ENCODE peak calls at places on chromosomes 4 and X, in six cellular contexts. O, B, H, J, V and W are unnamed samples.

GRCh38 chrX:44459501-44459900 is 83.2 kb downstream of the FUNDC1 start:
- DNase-seq in H (no peak), J (no peak), O (no peak), V (peak), B (no peak), W (no peak)

GRCh38 chrX:72182924-72183323 is 1.4 kb downstream of the PIN4 start:
- DNase-seq in B (no peak), V (no peak), H (no peak), O (no peak), J (no peak), W (no peak)

GRCh38 chr4:53015681-53016080 is 153.6 kb downstream of the RASL11B start:
- DNase-seq in O (no peak), B (no peak), H (no peak), V (peak), J (no peak), W (peak)

GRCh38 chrX:38811515-38812239 is 10.4 kb downstream of the MID1IP1 start:
- DNase-seq in H (no peak), J (peak), V (no peak), O (no peak), B (peak), W (no peak)

GRCh38 chr4:126081336-126081735 is 766.6 kb downstream of the FAT4 start:
- DNase-seq in O (no peak), H (no peak), V (no peak), B (no peak), J (no peak), W (no peak)

GRCh38 chr4:156774422-156774821 is 197.2 kb downstream of the PDGFC start:
- DNase-seq in O (no peak), J (no peak), V (peak), H (no peak), B (no peak), W (no peak)

GRCh38 chrX:39773923-39774803 is 323.6 kb downstream of the BCOR start:
- DNase-seq in H (no peak), O (no peak), J (peak), B (no peak), V (no peak), W (no peak)

GRCh38 chr4:78057135-78057599 is at the start of gene FRAS1:
- DNase-seq in O (peak), V (peak), J (no peak), H (peak), B (peak), W (no peak)

GRCh38 chr4:119683518-119683917 is 54.9 kb upstream of the PDE5A start:
- DNase-seq in B (no peak), V (peak), J (no peak), O (no peak), H (no peak), W (no peak)

GRCh38 chr4:136873555-136873954 is 658.7 kb downstream of the PCDH18 start:
- DNase-seq in V (no peak), J (no peak), H (no peak), B (no peak), O (no peak), W (peak)

GRCh38 chrX:54223581-54223980 is 40.5 kb upstream of the FAM120C start:
- DNase-seq in H (no peak), O (no peak), B (no peak), J (no peak), V (no peak), W (no peak)

GRCh38 chr4:1472148-1472797 is 66.0 kb upstream of the NKX1-1 start:
- DNase-seq in H (peak), B (no peak), V (no peak), O (no peak), J (no peak), W (no peak)

GRCh38 chrX:136933617-136934145 is 53.2 kb upstream of the RBMX start:
- DNase-seq in H (peak), B (no peak), V (no peak), O (no peak), J (no peak), W (peak)

GRCh38 chrX:148310402-148311200 is 189.8 kb upstream of the AFF2 start:
- DNase-seq in V (no peak), B (peak), J (peak), O (peak), H (no peak), W (no peak)

GRCh38 chr4:80099671-80100070 is 26.6 kb upstream of the ANTXR2 start:
- DNase-seq in H (no peak), V (no peak), B (no peak), J (no peak), O (no peak), W (no peak)

GRCh38 chr4:168880811-168881595 is 129.1 kb downstream of the CBR4 start:
- DNase-seq in H (no peak), V (no peak), O (no peak), B (no peak), J (no peak), W (no peak)

GRCh38 chr4:124265701-124266100 is 446.8 kb downstream of the ANKRD50 start:
- DNase-seq in V (peak), J (no peak), B (no peak), H (no peak), O (no peak), W (no peak)

GRCh38 chr4:8348071-8348470 is 78.5 kb downstream of the HTRA3 start:
- DNase-seq in V (no peak), H (no peak), B (no peak), J (no peak), O (no peak), W (no peak)

GRCh38 chr4:101020956-101021355 is 326.4 kb downstream of the PPP3CA start:
- DNase-seq in H (no peak), J (peak), B (no peak), V (peak), O (no peak), W (no peak)